ENCODE peak calls at places on chromosomes 2 and 18, in seven cellular contexts. Q is dermis microvascular lymphatic vessel endothelial cell; N is DMS153; Z is M059J; L is ACHN; T is Daoy; V is activated effector memory CD4-positive, alpha-beta T cell treated with Interleukin-2 at 50 U/mL for 16 hours. O is an unnamed sample.
A peak's percentile ranks its signal among the peaks of the same experiment; 100 is the strongest.

GRCh38 chr2:149141046-149141445 is 102.5 kb downstream of the LYPD6B start:
- DNase-seq in Q (no peak), N (no peak), Z (peak; percentile 28), L (no peak), T (peak; percentile 21), V (no peak), O (no peak)

GRCh38 chr18:64618390-64618789 is 469.5 kb upstream of the LINC00305 start:
- DNase-seq in Q (no peak), N (no peak), Z (no peak), L (peak; percentile 35), T (no peak), V (no peak), O (no peak)

GRCh38 chr2:8684885-8685696 is 3.2 kb downstream of the ID2 start:
- DNase-seq in Q (no peak), N (peak; percentile 77), Z (peak; percentile 48), L (peak; percentile 44), T (peak; percentile 51), V (no peak), O (no peak)

GRCh38 chr18:76721207-76721996 is 101.0 kb upstream of the ZNF236 start:
- DNase-seq in Q (no peak), N (no peak), Z (no peak), L (no peak), T (no peak), V (peak; percentile 61), O (no peak)

GRCh38 chr2:23465982-23466381 is 81.0 kb downstream of the KLHL29 start:
- DNase-seq in Q (no peak), N (no peak), Z (no peak), L (no peak), T (no peak), V (no peak), O (no peak)

GRCh38 chr2:138581909-138582308 is 80.3 kb downstream of the SPOPL start:
- DNase-seq in Q (no peak), N (no peak), Z (no peak), L (no peak), T (no peak), V (no peak), O (no peak)

GRCh38 chr2:230643576-230644291 is 68.9 kb upstream of the CAB39 start:
- DNase-seq in Q (no peak), N (peak; percentile 45), Z (no peak), L (no peak), T (no peak), V (no peak), O (no peak)

GRCh38 chr2:233399306-233400225 is 45.3 kb downstream of the DGKD start:
- DNase-seq in Q (no peak), N (no peak), Z (no peak), L (no peak), T (no peak), V (no peak), O (no peak)